ENCODE peak calls at places on chromosomes 13 and 19, in seven cellular contexts. Z is OCI-M1; O is uterus; A is NCI-H1930; H is substantia nigra; U is activated CD4-positive, alpha-beta T cell treated with anti-CD3 and anti-CD28 coated beads, Interleukin-2, amount 10 ng/mL, durations not matched to agents 7 days and 5 days; D is activated CD4-positive, alpha-beta memory T cell treated with anti-CD3 and anti-CD28 coated beads, Interleukin-2, amount 10 ng/mL, durations not matched to agents 7 days and 5 days. M is an unnamed sample.

GRCh38 chr19:49556412-49557398 is 23.7 kb downstream of the NOSIP start:
- DNase-seq in A (no peak), Z (no peak), U (peak), O (no peak), D (no peak), H (no peak), M (no peak)

GRCh38 chr13:44379885-44380284 is 6.3 kb downstream of the SERP2 start:
- DNase-seq in H (no peak), D (no peak), O (no peak), Z (no peak), U (no peak), A (no peak), M (no peak)

GRCh38 chr13:79741006-79741405 is 260.1 kb downstream of the NDFIP2 start:
- DNase-seq in O (no peak), Z (no peak), A (no peak), H (no peak), U (no peak), D (no peak), M (no peak)

GRCh38 chr19:47036233-47036651 is 12.2 kb downstream of the TMEM160 start:
- DNase-seq in U (no peak), A (no peak), O (no peak), D (no peak), H (no peak), Z (no peak), M (no peak)

GRCh38 chr13:110683203-110683883 is 22.6 kb downstream of the CARS2 start:
- DNase-seq in A (no peak), H (no peak), Z (peak), O (no peak), D (peak), U (peak), M (no peak)

GRCh38 chr19:53772943-53773342 is 51.2 kb downstream of the NLRP12 start:
- DNase-seq in U (peak), D (peak), H (no peak), Z (peak), O (peak), A (peak), M (no peak)

GRCh38 chr13:114230117-114230516 is 4.6 kb upstream of the CDC16 start:
- DNase-seq in D (no peak), U (no peak), Z (peak), O (no peak), H (no peak), A (no peak), M (no peak)

GRCh38 chr19:45321848-45322247 is 827 bp downstream of the CKM start:
- DNase-seq in U (no peak), A (no peak), O (no peak), H (no peak), D (no peak), Z (no peak), M (no peak)

GRCh38 chr13:63198076-63198475 is 1782.4 kb upstream of the PCDH20 start:
- DNase-seq in H (no peak), U (no peak), A (no peak), Z (no peak), D (no peak), O (no peak), M (no peak)

GRCh38 chr13:84867246-84867645 is 932.0 kb downstream of the SLITRK6 start:
- DNase-seq in U (no peak), H (no peak), O (no peak), A (no peak), D (no peak), Z (no peak), M (no peak)

GRCh38 chr19:17095141-17095919 is 19.8 kb downstream of the MYO9B start:
- DNase-seq in Z (no peak), U (no peak), A (no peak), H (no peak), D (no peak), O (peak), M (no peak)

GRCh38 chr19:8259922-8260247 is 48.3 kb downstream of the CD320 start:
- DNase-seq in Z (no peak), U (no peak), O (no peak), D (no peak), A (no peak), H (no peak), M (no peak)

GRCh38 chr19:51807111-51807701 is 12.2 kb downstream of the FPR3 start:
- DNase-seq in D (no peak), H (no peak), O (no peak), Z (peak), U (no peak), A (no peak), M (no peak)